ENCODE peak calls at places on chromosomes 7 and 10, in six cellular contexts. V is posterior vena cava, I is fibroblast of the aortic adventitia, D is stromal cell of bone marrow, J is T-helper 2 cell, T is T follicular helper cell. L is an unnamed sample.

GRCh38 chr10:100128951-100129350 is 47.3 kb upstream of the CPN1 start:
- DNase-seq in D (no peak), V (no peak), I (no peak), J (no peak), T (no peak), L (no peak)

GRCh38 chr10:61404771-61405170 is 48.4 kb downstream of the TMEM26 start:
- DNase-seq in V (no peak), J (no peak), I (peak), T (no peak), D (peak), L (peak)

GRCh38 chr10:110226926-110227641 is 19.7 kb downstream of the MXI1 start:
- DNase-seq in D (no peak), J (no peak), I (no peak), V (peak), T (peak), L (no peak)

GRCh38 chr10:121236621-121237020 is 361.6 kb downstream of the FGFR2 start:
- DNase-seq in T (no peak), I (no peak), J (no peak), D (no peak), V (no peak), L (no peak)

GRCh38 chr7:30091431-30092386 is 43.1 kb upstream of the MTURN start:
- DNase-seq in I (peak), V (no peak), T (no peak), D (peak), J (no peak), L (peak)

GRCh38 chr10:24873281-24873683 is 79.1 kb downstream of the PRTFDC1 start:
- DNase-seq in V (no peak), J (no peak), T (no peak), D (peak), I (peak), L (peak)

GRCh38 chr10:13439771-13440708 is 88.8 kb downstream of the BEND7 start:
- DNase-seq in I (no peak), J (peak), T (peak), V (peak), D (no peak), L (no peak)

GRCh38 chr10:69419096-69419760 is 2.5 kb upstream of the TACR2 start:
- DNase-seq in T (no peak), J (no peak), V (peak), I (no peak), D (no peak), L (no peak)

GRCh38 chr7:18995811-18996400 is 121.5 kb downstream of the TWIST1 start:
- DNase-seq in D (no peak), T (no peak), V (no peak), I (no peak), J (no peak), L (no peak)

GRCh38 chr7:26151953-26152781 is at the start of gene NFE2L3:
- DNase-seq in T (peak), D (no peak), I (peak), J (peak), V (peak), L (peak)

GRCh38 chr10:5229019-5229418 is 32.4 kb downstream of the AKR1C4 start:
- DNase-seq in T (no peak), J (no peak), I (no peak), V (no peak), D (no peak), L (no peak)

GRCh38 chr7:112120818-112121217 is 85.4 kb downstream of the DOCK4 start:
- DNase-seq in V (no peak), J (no peak), D (no peak), I (no peak), T (no peak), L (no peak)

GRCh38 chr10:6217621-6218020 is 14.9 kb downstream of the PFKFB3 start:
- DNase-seq in I (no peak), V (no peak), J (no peak), T (no peak), D (no peak), L (no peak)